ENCODE peak calls at places on chromosomes 3 and 15, in seven cellular contexts. One of them, this sample, is unnamed.

GRCh38 chr15:33699691-33700447 is 268.4 kb upstream of the CHRM5 start:
- DNase-seq in CD8-positive, alpha-beta T cell: no peak
- DNase-seq in WERI-Rb-1: no peak
- DNase-seq in heart right ventricle: no peak
- DNase-seq in thoracic aorta: no peak
- DNase-seq in iPS DF 6.9: peak; percentile 25
- DNase-seq in cardiac muscle cell: peak; percentile 37
- DNase-seq in this sample: no peak

GRCh38 chr3:167304077-167304476 is 76.0 kb downstream of the ZBBX start:
- DNase-seq in CD8-positive, alpha-beta T cell: no peak
- DNase-seq in WERI-Rb-1: no peak
- DNase-seq in heart right ventricle: no peak
- DNase-seq in thoracic aorta: no peak
- DNase-seq in iPS DF 6.9: no peak
- DNase-seq in cardiac muscle cell: peak; percentile 9
- DNase-seq in this sample: no peak

GRCh38 chr15:99981839-99982658 is 248.8 kb upstream of the LYSMD4 start:
- DNase-seq in CD8-positive, alpha-beta T cell: no peak
- DNase-seq in WERI-Rb-1: no peak
- DNase-seq in heart right ventricle: no peak
- DNase-seq in thoracic aorta: no peak
- DNase-seq in iPS DF 6.9: no peak
- DNase-seq in cardiac muscle cell: no peak
- DNase-seq in this sample: no peak

GRCh38 chr3:133418361-133418760 is 18.5 kb downstream of the BFSP2 start:
- DNase-seq in CD8-positive, alpha-beta T cell: no peak
- DNase-seq in WERI-Rb-1: no peak
- DNase-seq in heart right ventricle: no peak
- DNase-seq in thoracic aorta: no peak
- DNase-seq in iPS DF 6.9: no peak
- DNase-seq in cardiac muscle cell: no peak
- DNase-seq in this sample: no peak

GRCh38 chr3:156174229-156174847 is 54.0 kb downstream of the KCNAB1 start:
- DNase-seq in CD8-positive, alpha-beta T cell: no peak
- DNase-seq in WERI-Rb-1: no peak
- DNase-seq in heart right ventricle: no peak
- DNase-seq in thoracic aorta: no peak
- DNase-seq in iPS DF 6.9: no peak
- DNase-seq in cardiac muscle cell: peak; percentile 41
- DNase-seq in this sample: no peak

GRCh38 chr3:132382688-132383194 is 34.6 kb upstream of the DNAJC13 start:
- DNase-seq in CD8-positive, alpha-beta T cell: no peak
- DNase-seq in WERI-Rb-1: no peak
- DNase-seq in heart right ventricle: no peak
- DNase-seq in thoracic aorta: no peak
- DNase-seq in iPS DF 6.9: no peak
- DNase-seq in cardiac muscle cell: peak; percentile 70
- DNase-seq in this sample: no peak

GRCh38 chr3:107842940-107843339 is 247.9 kb downstream of the CD47 start:
- DNase-seq in CD8-positive, alpha-beta T cell: no peak
- DNase-seq in WERI-Rb-1: no peak
- DNase-seq in heart right ventricle: no peak
- DNase-seq in thoracic aorta: no peak
- DNase-seq in iPS DF 6.9: no peak
- DNase-seq in cardiac muscle cell: no peak
- DNase-seq in this sample: no peak

GRCh38 chr15:64134322-64134829 is 17.2 kb upstream of the SNX22 start:
- DNase-seq in CD8-positive, alpha-beta T cell: no peak
- DNase-seq in WERI-Rb-1: no peak
- DNase-seq in heart right ventricle: peak; percentile 70
- DNase-seq in thoracic aorta: no peak
- DNase-seq in iPS DF 6.9: no peak
- DNase-seq in cardiac muscle cell: no peak
- DNase-seq in this sample: no peak

GRCh38 chr3:46712191-46713047 is 5.2 kb downstream of the PRSS50 start:
- DNase-seq in CD8-positive, alpha-beta T cell: no peak
- DNase-seq in WERI-Rb-1: no peak
- DNase-seq in heart right ventricle: peak; percentile 7
- DNase-seq in thoracic aorta: no peak
- DNase-seq in iPS DF 6.9: no peak
- DNase-seq in cardiac muscle cell: no peak
- DNase-seq in this sample: no peak

GRCh38 chr15:57457726-57458125 is 81.4 kb downstream of the CGNL1 start:
- DNase-seq in CD8-positive, alpha-beta T cell: no peak
- DNase-seq in WERI-Rb-1: no peak
- DNase-seq in heart right ventricle: no peak
- DNase-seq in thoracic aorta: no peak
- DNase-seq in iPS DF 6.9: no peak
- DNase-seq in cardiac muscle cell: no peak
- DNase-seq in this sample: no peak

GRCh38 chr3:40477671-40478070 is 749 bp downstream of the ZNF619 start:
- DNase-seq in CD8-positive, alpha-beta T cell: no peak
- DNase-seq in WERI-Rb-1: no peak
- DNase-seq in heart right ventricle: no peak
- DNase-seq in thoracic aorta: no peak
- DNase-seq in iPS DF 6.9: no peak
- DNase-seq in cardiac muscle cell: no peak
- DNase-seq in this sample: no peak

GRCh38 chr3:123559040-123559861 is 25.6 kb downstream of the HACD2 start:
- DNase-seq in CD8-positive, alpha-beta T cell: no peak
- DNase-seq in WERI-Rb-1: peak; percentile 12
- DNase-seq in heart right ventricle: no peak
- DNase-seq in thoracic aorta: no peak
- DNase-seq in iPS DF 6.9: no peak
- DNase-seq in cardiac muscle cell: peak; percentile 78
- DNase-seq in this sample: no peak

GRCh38 chr15:77552066-77552465 is 80.6 kb downstream of the LINGO1 start:
- DNase-seq in CD8-positive, alpha-beta T cell: no peak
- DNase-seq in WERI-Rb-1: no peak
- DNase-seq in heart right ventricle: no peak
- DNase-seq in thoracic aorta: no peak
- DNase-seq in iPS DF 6.9: no peak
- DNase-seq in cardiac muscle cell: no peak
- DNase-seq in this sample: no peak

GRCh38 chr3:120506076-120506827 is 55.5 kb upstream of the FSTL1 start:
- DNase-seq in CD8-positive, alpha-beta T cell: no peak
- DNase-seq in WERI-Rb-1: no peak
- DNase-seq in heart right ventricle: no peak
- DNase-seq in thoracic aorta: no peak
- DNase-seq in iPS DF 6.9: no peak
- DNase-seq in cardiac muscle cell: no peak
- DNase-seq in this sample: no peak

GRCh38 chr15:67149859-67150824 is 84.7 kb downstream of the SMAD3 start:
- DNase-seq in CD8-positive, alpha-beta T cell: peak; percentile 31
- DNase-seq in WERI-Rb-1: no peak
- DNase-seq in heart right ventricle: peak; percentile 62
- DNase-seq in thoracic aorta: peak; percentile 63
- DNase-seq in iPS DF 6.9: no peak
- DNase-seq in cardiac muscle cell: no peak
- DNase-seq in this sample: no peak

GRCh38 chr3:26293351-26293750 is 329.2 kb upstream of the LRRC3B start:
- DNase-seq in CD8-positive, alpha-beta T cell: no peak
- DNase-seq in WERI-Rb-1: no peak
- DNase-seq in heart right ventricle: no peak
- DNase-seq in thoracic aorta: no peak
- DNase-seq in iPS DF 6.9: no peak
- DNase-seq in cardiac muscle cell: no peak
- DNase-seq in this sample: no peak
- H3K9me3 ChIP-seq in CD8-positive, alpha-beta T cell: no peaks in the 10 kb centered on the region
- H3K9me3 ChIP-seq in WERI-Rb-1: no peaks in the 10 kb centered on the region
- H3K9me3 ChIP-seq in heart right ventricle: no peaks in the 10 kb centered on the region
- H3K9me3 ChIP-seq in thoracic aorta: no peaks in the 10 kb centered on the region
- H3K9me3 ChIP-seq in iPS DF 6.9: no peaks in the 10 kb centered on the region
- H3K9me3 ChIP-seq in cardiac muscle cell: no peaks in the 10 kb centered on the region
- H3K9me3 ChIP-seq in this sample: no peaks in the 10 kb centered on the region

DNA sequence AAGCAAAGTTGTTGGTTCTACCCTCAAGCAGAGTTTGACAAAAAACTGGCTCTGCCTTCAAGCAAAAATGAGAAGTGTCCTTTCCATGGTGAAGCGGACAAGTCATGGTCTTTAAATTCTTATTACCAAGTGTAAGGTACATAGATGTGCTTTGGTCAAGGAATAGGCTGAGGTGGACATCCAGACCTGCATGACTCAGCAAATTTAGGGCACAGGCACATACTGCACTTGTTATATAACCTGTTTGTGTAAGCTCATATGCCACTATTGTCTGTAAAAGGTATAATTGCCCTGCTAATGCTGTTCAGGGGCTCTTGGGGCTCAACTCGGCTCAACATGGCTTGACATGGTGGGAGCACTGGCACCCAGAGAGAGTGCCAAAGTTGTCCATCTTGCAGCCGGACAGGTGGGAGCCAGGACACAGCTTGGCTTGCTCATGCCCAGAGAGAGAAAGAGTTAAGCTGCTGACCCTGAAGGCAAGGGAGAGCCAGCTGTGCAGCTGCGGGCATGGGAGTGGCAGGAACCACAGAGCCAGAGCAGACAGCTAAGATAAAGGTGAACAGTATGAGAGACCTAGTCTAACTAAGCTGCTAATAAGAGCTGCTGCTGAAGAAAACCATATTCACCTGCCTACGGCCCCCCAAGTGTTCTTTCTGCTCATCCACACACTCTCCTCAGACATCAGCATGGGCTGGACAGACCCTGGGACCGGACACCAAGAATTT is 17.7 kb downstream of the MCCC1 start:
- DNase-seq in CD8-positive, alpha-beta T cell: no peak
- DNase-seq in WERI-Rb-1: no peak
- DNase-seq in heart right ventricle: no peak
- DNase-seq in thoracic aorta: no peak
- DNase-seq in iPS DF 6.9: no peak
- DNase-seq in cardiac muscle cell: no peak
- DNase-seq in this sample: no peak
- H3K9me3 ChIP-seq in CD8-positive, alpha-beta T cell: no peaks in the 10 kb centered on the region
- H3K9me3 ChIP-seq in WERI-Rb-1: peaks cover 2% of the 10 kb centered on the region
- H3K9me3 ChIP-seq in heart right ventricle: no peaks in the 10 kb centered on the region
- H3K9me3 ChIP-seq in thoracic aorta: no peaks in the 10 kb centered on the region
- H3K9me3 ChIP-seq in iPS DF 6.9: no peaks in the 10 kb centered on the region
- H3K9me3 ChIP-seq in cardiac muscle cell: no peaks in the 10 kb centered on the region
- H3K9me3 ChIP-seq in this sample: no peaks in the 10 kb centered on the region

GRCh38 chr3:44721231-44722102 is 8.0 kb upstream of the ZNF501 start:
- DNase-seq in CD8-positive, alpha-beta T cell: no peak
- DNase-seq in WERI-Rb-1: no peak
- DNase-seq in heart right ventricle: no peak
- DNase-seq in thoracic aorta: no peak
- DNase-seq in iPS DF 6.9: no peak
- DNase-seq in cardiac muscle cell: no peak
- DNase-seq in this sample: no peak

DNA sequence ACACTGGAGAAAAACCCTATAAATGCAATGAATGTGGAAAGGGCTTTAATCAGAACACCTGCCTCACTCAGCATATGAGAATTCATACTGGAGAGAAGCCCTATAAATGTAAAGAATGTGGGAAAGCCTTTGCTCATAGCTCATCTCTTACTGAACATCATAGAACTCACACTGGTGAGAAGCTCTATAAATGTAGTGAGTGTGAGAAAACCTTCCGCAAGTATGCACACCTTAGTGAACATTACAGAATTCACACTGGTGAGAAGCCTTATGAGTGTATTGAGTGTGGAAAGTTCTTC is 7.4 kb upstream of the ZNF501 start:
- DNase-seq in CD8-positive, alpha-beta T cell: no peak
- DNase-seq in WERI-Rb-1: no peak
- DNase-seq in heart right ventricle: no peak
- DNase-seq in thoracic aorta: no peak
- DNase-seq in iPS DF 6.9: no peak
- DNase-seq in cardiac muscle cell: no peak
- DNase-seq in this sample: no peak
- H3K9me3 ChIP-seq in CD8-positive, alpha-beta T cell: peaks cover 60% of the 10 kb centered on the region
- H3K9me3 ChIP-seq in WERI-Rb-1: peaks cover 41% of the 10 kb centered on the region
- H3K9me3 ChIP-seq in heart right ventricle: peaks cover 13% of the 10 kb centered on the region
- H3K9me3 ChIP-seq in thoracic aorta: peaks cover 83% of the 10 kb centered on the region
- H3K9me3 ChIP-seq in iPS DF 6.9: peaks cover 18% of the 10 kb centered on the region
- H3K9me3 ChIP-seq in cardiac muscle cell: peaks cover 4% of the 10 kb centered on the region
- H3K9me3 ChIP-seq in this sample: peaks cover 37% of the 10 kb centered on the region

GRCh38 chr3:150149651-150150051 is 179.0 kb upstream of the PFN2 start:
- DNase-seq in CD8-positive, alpha-beta T cell: no peak
- DNase-seq in WERI-Rb-1: no peak
- DNase-seq in heart right ventricle: no peak
- DNase-seq in thoracic aorta: no peak
- DNase-seq in iPS DF 6.9: no peak
- DNase-seq in cardiac muscle cell: no peak
- DNase-seq in this sample: no peak
- H3K9me3 ChIP-seq in CD8-positive, alpha-beta T cell: no peaks in the 10 kb centered on the region
- H3K9me3 ChIP-seq in WERI-Rb-1: no peaks in the 10 kb centered on the region
- H3K9me3 ChIP-seq in heart right ventricle: no peaks in the 10 kb centered on the region
- H3K9me3 ChIP-seq in thoracic aorta: no peaks in the 10 kb centered on the region
- H3K9me3 ChIP-seq in iPS DF 6.9: no peaks in the 10 kb centered on the region
- H3K9me3 ChIP-seq in cardiac muscle cell: no peaks in the 10 kb centered on the region
- H3K9me3 ChIP-seq in this sample: no peaks in the 10 kb centered on the region

DNA sequence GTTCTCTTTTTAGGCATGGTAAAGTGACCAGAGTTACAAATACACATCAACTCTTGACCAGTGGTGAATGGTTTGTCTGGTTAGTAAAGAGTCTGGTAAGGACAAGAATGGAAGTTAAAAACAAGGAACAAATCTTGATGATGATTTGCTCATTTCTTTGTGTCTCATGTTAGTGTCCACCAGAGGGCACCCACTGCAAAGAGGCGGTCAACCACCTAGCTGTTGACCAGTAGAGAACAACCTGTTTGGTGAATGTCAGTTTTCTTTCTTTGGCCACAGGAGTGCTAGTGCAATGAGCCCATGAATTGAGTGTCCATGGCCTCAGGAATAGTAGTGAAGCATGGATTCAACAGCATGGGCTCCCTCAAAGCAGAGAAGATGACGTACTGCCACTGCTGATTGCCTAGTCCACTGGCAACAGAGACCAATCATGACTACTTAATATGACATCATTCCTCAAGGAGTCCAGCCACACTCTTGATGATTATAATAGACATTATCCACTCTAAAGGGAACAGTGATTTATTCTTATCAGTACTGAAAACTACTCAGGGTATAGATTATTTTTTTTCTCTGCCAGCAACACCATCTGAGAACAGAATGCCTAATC is 10.7 kb upstream of the CNTN6 start:
- DNase-seq in CD8-positive, alpha-beta T cell: no peak
- DNase-seq in WERI-Rb-1: peak; percentile 57
- DNase-seq in heart right ventricle: no peak
- DNase-seq in thoracic aorta: no peak
- DNase-seq in iPS DF 6.9: no peak
- DNase-seq in cardiac muscle cell: peak; percentile 75
- DNase-seq in this sample: no peak
- H3K9me3 ChIP-seq in CD8-positive, alpha-beta T cell: no peaks in the 10 kb centered on the region
- H3K9me3 ChIP-seq in WERI-Rb-1: no peaks in the 10 kb centered on the region
- H3K9me3 ChIP-seq in heart right ventricle: no peaks in the 10 kb centered on the region
- H3K9me3 ChIP-seq in thoracic aorta: no peaks in the 10 kb centered on the region
- H3K9me3 ChIP-seq in iPS DF 6.9: peaks cover 2% of the 10 kb centered on the region
- H3K9me3 ChIP-seq in cardiac muscle cell: no peaks in the 10 kb centered on the region
- H3K9me3 ChIP-seq in this sample: no peaks in the 10 kb centered on the region

GRCh38 chr3:49017646-49017977 is 768 bp downstream of the DALRD3 start:
- DNase-seq in CD8-positive, alpha-beta T cell: no peak
- DNase-seq in WERI-Rb-1: no peak
- DNase-seq in heart right ventricle: no peak
- DNase-seq in thoracic aorta: no peak
- DNase-seq in iPS DF 6.9: no peak
- DNase-seq in cardiac muscle cell: no peak
- DNase-seq in this sample: no peak
- H3K9me3 ChIP-seq in CD8-positive, alpha-beta T cell: no peaks in the 10 kb centered on the region
- H3K9me3 ChIP-seq in WERI-Rb-1: no peaks in the 10 kb centered on the region
- H3K9me3 ChIP-seq in heart right ventricle: no peaks in the 10 kb centered on the region
- H3K9me3 ChIP-seq in thoracic aorta: no peaks in the 10 kb centered on the region
- H3K9me3 ChIP-seq in iPS DF 6.9: no peaks in the 10 kb centered on the region
- H3K9me3 ChIP-seq in cardiac muscle cell: no peaks in the 10 kb centered on the region
- H3K9me3 ChIP-seq in this sample: no peaks in the 10 kb centered on the region

This sample was measured in keratinocyte.